ENCODE peak calls at places on chromosomes 16 and 17, in ten cellular contexts. J is upper lobe of right lung, B is right cardiac atrium, P is upper lobe of left lung, E is heart left ventricle, H is aorta, Z is left lung, X is IMR-90, Q is HCT116, A is psoas muscle. S is an unnamed sample.

GRCh38 chr17:65656390-65657250 is 95.2 kb upstream of the AXIN2 start:
- ATAC-seq in J (no peak), B (no peak), P (no peak), E (no peak), H (no peak), Z (no peak), X (no peak), Q (no peak), A (no peak), S (no peak)

GRCh38 chr17:38752930-38753506 is 477 bp downstream of the PSMB3 start:
- ATAC-seq in J (peak; percentile 2), B (no peak), P (no peak), E (peak; percentile 0), H (no peak), Z (peak; percentile 1), X (peak; percentile 9), Q (peak; percentile 7), A (peak; percentile 17), S (peak; percentile 4)

GRCh38 chr17:2631211-2631610 is 37.8 kb downstream of the PAFAH1B1 start:
- ATAC-seq in J (no peak), B (no peak), P (no peak), E (peak; percentile 17), H (no peak), Z (no peak), X (no peak), Q (no peak), A (no peak), S (no peak)

GRCh38 chr17:40517981-40518380 is 16.6 kb upstream of the TNS4 start:
- ATAC-seq in J (no peak), B (no peak), P (no peak), E (no peak), H (no peak), Z (no peak), X (no peak), Q (no peak), A (no peak), S (no peak)

GRCh38 chr16:84914273-84914672 is 94.5 kb downstream of the CRISPLD2 start:
- ATAC-seq in J (no peak), B (peak; percentile 80), P (no peak), E (peak; percentile 37), H (no peak), Z (no peak), X (no peak), Q (no peak), A (no peak), S (peak; percentile 29)

GRCh38 chr17:44981221-44981968 is 13.3 kb upstream of the C1QL1 start:
- ATAC-seq in J (no peak), B (no peak), P (no peak), E (no peak), H (no peak), Z (peak; percentile 61), X (peak; percentile 40), Q (no peak), A (no peak), S (no peak)

GRCh38 chr17:49587366-49588073 is 11.8 kb downstream of the NXPH3 start:
- ATAC-seq in J (no peak), B (no peak), P (no peak), E (no peak), H (no peak), Z (no peak), X (no peak), Q (no peak), A (no peak), S (no peak)

GRCh38 chr17:4533522-4534502 is 21.4 kb downstream of the MYBBP1A start:
- ATAC-seq in J (peak; percentile 21), B (no peak), P (no peak), E (peak; percentile 13), H (no peak), Z (peak; percentile 3), X (no peak), Q (peak; percentile 46), A (peak; percentile 22), S (no peak)

GRCh38 chr17:73731733-73732132 is 87.5 kb upstream of the SDK2 start:
- ATAC-seq in J (peak; percentile 65), B (peak; percentile 34), P (peak; percentile 5), E (peak; percentile 28), H (no peak), Z (peak; percentile 57), X (no peak), Q (no peak), A (no peak), S (no peak)

GRCh38 chr17:82605939-82606600 is 42.2 kb downstream of the WDR45B start:
- ATAC-seq in J (no peak), B (no peak), P (no peak), E (no peak), H (no peak), Z (no peak), X (no peak), Q (peak; percentile 13), A (no peak), S (no peak)

GRCh38 chr16:66888647-66889615 is 8.6 kb downstream of the PDP2 start:
- ATAC-seq in J (no peak), B (no peak), P (no peak), E (no peak), H (no peak), Z (no peak), X (no peak), Q (no peak), A (no peak), S (no peak)

GRCh38 chr16:46972429-46972970 is 974 bp downstream of the DNAJA2 start:
- ATAC-seq in J (no peak), B (peak; percentile 26), P (no peak), E (no peak), H (no peak), Z (peak; percentile 5), X (peak; percentile 7), Q (peak; percentile 61), A (no peak), S (no peak)

GRCh38 chr16:86984975-86985655 is 332.1 kb downstream of the C16orf95 start:
- ATAC-seq in J (no peak), B (peak; percentile 83), P (no peak), E (peak; percentile 97), H (peak; percentile 39), Z (no peak), X (no peak), Q (no peak), A (no peak), S (no peak)

GRCh38 chr17:373616-374225 is 21.1 kb upstream of the RPH3AL start:
- ATAC-seq in J (no peak), B (no peak), P (no peak), E (peak; percentile 37), H (no peak), Z (no peak), X (no peak), Q (no peak), A (no peak), S (peak; percentile 63)

GRCh38 chr16:81891734-81892364 is 112.8 kb downstream of the PLCG2 start:
- ATAC-seq in J (no peak), B (no peak), P (no peak), E (no peak), H (no peak), Z (no peak), X (no peak), Q (no peak), A (no peak), S (no peak)

DNA sequence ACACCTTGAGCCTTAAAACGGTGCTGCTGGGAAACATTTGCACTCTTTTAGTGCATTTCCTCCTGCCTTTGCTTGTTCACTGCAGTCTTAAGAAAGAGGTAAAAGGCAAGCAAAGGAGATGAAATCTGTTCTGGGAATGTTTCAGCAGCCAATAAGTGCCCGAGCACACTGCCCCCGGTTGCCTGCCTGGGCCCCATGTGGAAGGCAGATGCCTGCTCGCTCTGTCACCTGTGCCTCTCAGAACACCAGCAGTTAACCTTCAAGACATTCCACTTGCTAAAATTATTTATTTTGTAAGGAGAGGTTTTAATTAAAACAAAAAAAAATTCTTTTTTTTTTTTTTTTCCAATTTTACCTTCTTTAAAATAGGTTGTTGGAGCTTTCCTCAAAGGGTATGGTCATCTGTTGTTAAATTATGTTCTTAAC is 4.4 kb downstream of the SOX9 start:
- ATAC-seq in J (no peak), B (no peak), P (no peak), E (no peak), H (no peak), Z (no peak), X (no peak), Q (no peak), A (no peak), S (no peak)
- H3K4me3 ChIP-seq in J (no peak overlapping the region), B (peak overlapping the region; percentile 6), P (no peak overlapping the region), E (no peak overlapping the region), H (no peak overlapping the region), Z (no peak overlapping the region), X (no peak overlapping the region), Q (no peak overlapping the region), A (no peak overlapping the region), S (no peak overlapping the region)

DNA sequence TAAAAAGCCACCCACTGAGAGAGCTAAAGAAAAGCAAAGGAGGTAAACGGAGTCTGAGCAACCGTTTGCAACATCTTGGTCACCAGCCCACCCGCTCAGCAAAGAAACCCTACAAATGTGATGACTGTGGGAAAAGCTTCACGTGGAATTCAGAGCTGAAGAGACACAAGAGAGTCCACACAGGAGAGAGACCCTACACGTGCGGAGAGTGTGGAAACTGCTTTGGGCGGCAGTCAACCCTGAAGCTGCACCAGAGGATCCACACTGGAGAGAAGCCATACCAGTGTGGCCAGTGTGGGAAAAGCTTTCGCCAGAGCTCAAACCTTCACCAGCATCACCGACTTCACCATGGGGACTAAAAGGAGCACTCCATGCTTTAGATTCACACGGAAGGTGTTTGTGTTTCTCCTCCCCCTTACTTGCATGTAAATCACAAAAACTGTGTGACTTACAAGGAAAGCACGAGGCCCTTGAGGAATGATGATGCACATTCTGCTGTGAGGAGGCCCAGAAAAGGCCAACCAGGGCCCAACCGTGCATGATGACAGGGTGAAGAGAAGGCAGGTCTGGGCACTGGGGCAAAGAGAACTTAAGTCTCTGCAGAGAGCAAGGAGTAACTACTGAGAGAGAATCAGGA is 7.7 kb downstream of the ZNF174 start:
- ATAC-seq in J (no peak), B (no peak), P (no peak), E (no peak), H (no peak), Z (no peak), X (no peak), Q (no peak), A (no peak), S (no peak)
- H3K9me3 ChIP-seq in J (peaks cover 78% of the 10 kb centered on the region), B (peaks cover 38% of the 10 kb centered on the region), P (peaks cover 68% of the 10 kb centered on the region), E (peaks cover 14% of the 10 kb centered on the region), H (peaks cover 29% of the 10 kb centered on the region), Z (peaks cover 19% of the 10 kb centered on the region), X (peaks cover 73% of the 10 kb centered on the region), Q (peaks cover 23% of the 10 kb centered on the region), A (peaks cover 79% of the 10 kb centered on the region), S (peaks cover 98% of the 10 kb centered on the region)

GRCh38 chr17:36182176-36183000 is 6.0 kb upstream of the TBC1D3B start:
- ATAC-seq in J (peak; percentile 8), B (peak; percentile 35), P (peak; percentile 34), E (peak; percentile 49), H (peak; percentile 33), Z (peak; percentile 32), X (peak; percentile 13), Q (peak; percentile 2), A (no peak), S (peak; percentile 41)
- H3K4me3 ChIP-seq in J (peak overlapping the region; percentile 60), B (peak overlapping the region; percentile 34), P (peak overlapping the region; percentile 46), E (peak overlapping the region; percentile 36), H (peak overlapping the region; percentile 44), Z (peak overlapping the region; percentile 71), X (peak overlapping the region; percentile 27), Q (peak overlapping the region; percentile 63), A (peak overlapping the region; percentile 65), S (peak overlapping the region; percentile 8)

DNA sequence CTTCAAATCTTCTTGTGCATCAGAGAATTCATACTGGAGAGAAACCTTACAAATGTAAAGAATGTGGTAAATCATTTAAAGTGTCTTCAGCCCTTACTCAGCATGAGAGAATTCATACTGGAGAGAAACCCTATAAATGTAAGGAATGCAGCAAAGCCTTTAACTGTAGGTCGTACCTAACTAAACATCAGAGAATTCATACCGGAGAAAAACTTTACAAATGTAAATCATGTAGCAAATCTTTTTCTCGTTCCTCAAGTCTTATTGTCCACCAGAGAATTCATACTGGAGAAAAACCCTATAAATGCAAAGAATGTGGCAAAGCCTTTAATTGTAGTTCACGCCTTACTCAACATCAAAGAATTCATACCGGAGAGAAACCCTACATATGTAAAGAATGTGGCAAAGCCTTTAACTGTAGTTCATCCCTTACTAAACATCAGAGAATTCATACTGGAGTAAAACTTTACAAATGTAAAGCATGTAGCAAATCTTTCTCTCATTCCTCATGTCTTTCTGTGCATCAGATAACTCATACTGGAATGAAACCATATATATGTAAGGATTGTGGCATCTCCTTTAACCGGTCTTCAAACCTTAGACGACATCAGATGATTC is 118.5 kb upstream of the ZNF267 start:
- ATAC-seq in J (no peak), B (no peak), P (no peak), E (no peak), H (no peak), Z (no peak), X (no peak), Q (no peak), A (no peak), S (no peak)
- H3K9me3 ChIP-seq in J (peaks cover 93% of the 10 kb centered on the region), B (peaks cover 9% of the 10 kb centered on the region), P (peaks cover 91% of the 10 kb centered on the region), E (peaks cover 23% of the 10 kb centered on the region), H (peaks cover 5% of the 10 kb centered on the region), Z (peaks cover 22% of the 10 kb centered on the region), X (peaks cover 51% of the 10 kb centered on the region), Q (peaks cover 28% of the 10 kb centered on the region), A (peaks cover 96% of the 10 kb centered on the region), S (peaks cover 7% of the 10 kb centered on the region)